ENCODE peak calls at places on chromosome 2, in five cellular contexts. One of them, this sample, is unnamed.

GRCh38 chr2:197908940-197909339 is 104.5 kb downstream of the PLCL1 start:
- DNase-seq in DND-41: no peak
- DNase-seq in CD8-positive, alpha-beta T cell: no peak
- DNase-seq in HepG2: no peak
- DNase-seq in suprapubic skin: no peak
- DNase-seq in this sample: no peak

GRCh38 chr2:66537001-66537400 is 102.1 kb downstream of the MEIS1 start:
- DNase-seq in CD8-positive, alpha-beta T cell: no peak
- DNase-seq in DND-41: no peak
- DNase-seq in HepG2: no peak
- DNase-seq in suprapubic skin: no peak
- DNase-seq in this sample: no peak

GRCh38 chr2:172806426-172807008 is 70.9 kb downstream of the RAPGEF4 start:
- DNase-seq in suprapubic skin: no peak
- DNase-seq in DND-41: peak; percentile 14
- DNase-seq in HepG2: peak; percentile 42
- DNase-seq in CD8-positive, alpha-beta T cell: no peak
- DNase-seq in this sample: peak; percentile 4

GRCh38 chr2:3042601-3043585 is 334.7 kb downstream of the EIPR1 start:
- DNase-seq in suprapubic skin: no peak
- DNase-seq in CD8-positive, alpha-beta T cell: no peak
- DNase-seq in DND-41: no peak
- DNase-seq in HepG2: no peak
- DNase-seq in this sample: no peak

GRCh38 chr2:235970204-235971040 is 197.8 kb downstream of the GBX2 start:
- DNase-seq in CD8-positive, alpha-beta T cell: no peak
- DNase-seq in suprapubic skin: no peak
- DNase-seq in HepG2: no peak
- DNase-seq in DND-41: no peak
- DNase-seq in this sample: no peak

GRCh38 chr2:110860620-110861019 is 128.2 kb downstream of the ACOXL start:
- DNase-seq in suprapubic skin: no peak
- DNase-seq in HepG2: no peak
- DNase-seq in CD8-positive, alpha-beta T cell: peak; percentile 36
- DNase-seq in DND-41: peak; percentile 81
- DNase-seq in this sample: no peak

GRCh38 chr2:68466778-68467076 is 367 bp downstream of the FBXO48 start:
- DNase-seq in HepG2: no peak
- DNase-seq in DND-41: no peak
- DNase-seq in CD8-positive, alpha-beta T cell: no peak
- DNase-seq in suprapubic skin: no peak
- DNase-seq in this sample: no peak

GRCh38 chr2:236254021-236254420 is 10.2 kb downstream of the ASB18 start:
- DNase-seq in DND-41: no peak
- DNase-seq in HepG2: no peak
- DNase-seq in suprapubic skin: no peak
- DNase-seq in CD8-positive, alpha-beta T cell: no peak
- DNase-seq in this sample: no peak

GRCh38 chr2:226127682-226128081 is 671.9 kb downstream of the IRS1 start:
- DNase-seq in CD8-positive, alpha-beta T cell: no peak
- DNase-seq in HepG2: no peak
- DNase-seq in suprapubic skin: no peak
- DNase-seq in DND-41: no peak
- DNase-seq in this sample: no peak

GRCh38 chr2:192500550-192501200 is 305.9 kb upstream of the TMEFF2 start:
- DNase-seq in HepG2: no peak
- DNase-seq in suprapubic skin: no peak
- DNase-seq in DND-41: no peak
- DNase-seq in CD8-positive, alpha-beta T cell: no peak
- DNase-seq in this sample: no peak

GRCh38 chr2:54308186-54308585 is 52.2 kb upstream of the TSPYL6 start:
- DNase-seq in suprapubic skin: no peak
- DNase-seq in DND-41: no peak
- DNase-seq in HepG2: no peak
- DNase-seq in CD8-positive, alpha-beta T cell: no peak
- DNase-seq in this sample: no peak

GRCh38 chr2:54308782-54309181 is 52.8 kb upstream of the TSPYL6 start:
- DNase-seq in suprapubic skin: no peak
- DNase-seq in DND-41: no peak
- DNase-seq in HepG2: peak; percentile 48
- DNase-seq in CD8-positive, alpha-beta T cell: no peak
- DNase-seq in this sample: no peak

GRCh38 chr2:54310961-54311360 is 54.9 kb upstream of the TSPYL6 start:
- DNase-seq in CD8-positive, alpha-beta T cell: no peak
- DNase-seq in HepG2: no peak
- DNase-seq in suprapubic skin: no peak
- DNase-seq in DND-41: no peak
- DNase-seq in this sample: no peak

GRCh38 chr2:54310314-54310713 is 54.3 kb upstream of the TSPYL6 start:
- DNase-seq in CD8-positive, alpha-beta T cell: no peak
- DNase-seq in HepG2: peak; percentile 87
- DNase-seq in suprapubic skin: no peak
- DNase-seq in DND-41: no peak
- DNase-seq in this sample: no peak

GRCh38 chr2:54313147-54313546 is 57.1 kb upstream of the TSPYL6 start:
- DNase-seq in suprapubic skin: no peak
- DNase-seq in HepG2: no peak
- DNase-seq in CD8-positive, alpha-beta T cell: no peak
- DNase-seq in DND-41: no peak
- DNase-seq in this sample: no peak
- H3K4me1 ChIP-seq in suprapubic skin: no peaks in the 10 kb centered on the region
- H3K4me1 ChIP-seq in HepG2: peaks cover 24% of the 10 kb centered on the region
- H3K4me1 ChIP-seq in CD8-positive, alpha-beta T cell: no peaks in the 10 kb centered on the region
- H3K4me1 ChIP-seq in DND-41: no peaks in the 10 kb centered on the region
- H3K4me1 ChIP-seq in this sample: no peaks in the 10 kb centered on the region

GRCh38 chr2:199875400-199875799 is 24.4 kb upstream of the FTCDNL1 start:
- DNase-seq in suprapubic skin: no peak
- DNase-seq in CD8-positive, alpha-beta T cell: no peak
- DNase-seq in DND-41: no peak
- DNase-seq in HepG2: no peak
- DNase-seq in this sample: no peak
- H3K9me3 ChIP-seq in suprapubic skin: no peaks in the 10 kb centered on the region
- H3K9me3 ChIP-seq in CD8-positive, alpha-beta T cell: no peaks in the 10 kb centered on the region
- H3K9me3 ChIP-seq in DND-41: peaks cover 9% of the 10 kb centered on the region
- H3K9me3 ChIP-seq in HepG2: peaks cover 19% of the 10 kb centered on the region
- H3K9me3 ChIP-seq in this sample: no peaks in the 10 kb centered on the region

GRCh38 chr2:10588911-10589310 is 100.9 kb downstream of the NOL10 start:
- DNase-seq in suprapubic skin: no peak
- DNase-seq in HepG2: no peak
- DNase-seq in CD8-positive, alpha-beta T cell: no peak
- DNase-seq in DND-41: no peak
- DNase-seq in this sample: no peak
- H3K4me1 ChIP-seq in suprapubic skin: no peaks in the 10 kb centered on the region
- H3K4me1 ChIP-seq in HepG2: peaks cover 20% of the 10 kb centered on the region
- H3K4me1 ChIP-seq in CD8-positive, alpha-beta T cell: no peaks in the 10 kb centered on the region
- H3K4me1 ChIP-seq in DND-41: no peaks in the 10 kb centered on the region
- H3K4me1 ChIP-seq in this sample: no peaks in the 10 kb centered on the region

DNA sequence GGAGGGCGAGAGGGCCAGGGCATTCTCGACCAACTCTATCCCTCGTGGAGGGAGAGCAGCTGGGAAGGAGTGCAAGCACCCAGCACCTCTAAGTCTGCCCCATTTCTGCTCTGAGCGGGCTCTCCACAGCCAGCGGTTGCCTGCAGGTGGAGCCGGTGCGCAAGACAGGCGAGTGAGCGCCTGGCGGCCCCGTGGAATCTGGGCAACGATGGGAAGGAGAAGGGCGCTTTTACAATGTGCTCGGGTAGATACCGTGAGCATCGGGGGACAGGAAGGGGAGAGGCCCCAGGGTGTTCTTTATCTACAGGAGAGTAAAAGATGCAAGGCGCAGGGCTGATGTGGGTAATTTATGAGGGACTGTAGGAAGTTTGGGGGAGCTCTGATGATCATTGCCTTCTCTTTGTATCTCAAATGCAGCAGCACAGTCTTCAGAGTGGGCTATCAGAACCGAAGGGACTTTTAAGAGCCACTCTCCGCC is 867 bp upstream of the TTL start:
- DNase-seq in CD8-positive, alpha-beta T cell: peak; percentile 84
- DNase-seq in suprapubic skin: peak; percentile 87
- DNase-seq in DND-41: peak; percentile 88
- DNase-seq in HepG2: peak; percentile 76
- DNase-seq in this sample: peak; percentile 81
- H3K9me3 ChIP-seq in CD8-positive, alpha-beta T cell: no peaks in the 10 kb centered on the region
- H3K9me3 ChIP-seq in suprapubic skin: no peaks in the 10 kb centered on the region
- H3K9me3 ChIP-seq in DND-41: no peaks in the 10 kb centered on the region
- H3K9me3 ChIP-seq in HepG2: no peaks in the 10 kb centered on the region
- H3K9me3 ChIP-seq in this sample: no peaks in the 10 kb centered on the region

GRCh38 chr2:241391892-241392665 is 36.0 kb downstream of the FARP2 start:
- DNase-seq in DND-41: no peak
- DNase-seq in CD8-positive, alpha-beta T cell: no peak
- DNase-seq in HepG2: peak; percentile 73
- DNase-seq in suprapubic skin: no peak
- DNase-seq in this sample: peak; percentile 15
- H3K4me1 ChIP-seq in DND-41: no peaks in the 10 kb centered on the region
- H3K4me1 ChIP-seq in CD8-positive, alpha-beta T cell: no peaks in the 10 kb centered on the region
- H3K4me1 ChIP-seq in HepG2: no peaks in the 10 kb centered on the region
- H3K4me1 ChIP-seq in suprapubic skin: peaks cover 23% of the 10 kb centered on the region
- H3K4me1 ChIP-seq in this sample: no peaks in the 10 kb centered on the region

DNA sequence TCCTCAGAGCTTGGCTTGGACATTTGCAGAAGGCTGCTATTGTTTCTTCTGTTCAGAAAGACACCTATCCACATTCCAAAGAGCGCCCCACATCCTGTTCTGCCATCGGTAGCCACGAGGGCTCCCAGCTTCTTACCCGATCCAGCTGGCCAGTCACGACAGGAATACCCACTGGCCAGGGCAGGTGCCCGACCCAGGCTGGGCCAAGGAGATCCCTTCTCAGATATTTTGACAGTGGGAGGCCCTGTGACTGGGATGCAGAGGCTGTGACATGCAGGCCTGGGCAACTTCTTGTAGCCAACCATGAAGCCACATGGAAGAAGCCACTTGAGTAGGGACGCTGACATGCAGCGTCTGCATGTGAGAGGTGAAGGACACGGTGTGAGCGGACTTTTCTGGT is 34.5 kb downstream of the KCNIP3 start:
- DNase-seq in CD8-positive, alpha-beta T cell: no peak
- DNase-seq in HepG2: no peak
- DNase-seq in DND-41: no peak
- DNase-seq in suprapubic skin: no peak
- DNase-seq in this sample: no peak
- H3K9me3 ChIP-seq in CD8-positive, alpha-beta T cell: no peaks in the 10 kb centered on the region
- H3K9me3 ChIP-seq in HepG2: no peaks in the 10 kb centered on the region
- H3K9me3 ChIP-seq in DND-41: no peaks in the 10 kb centered on the region
- H3K9me3 ChIP-seq in suprapubic skin: no peaks in the 10 kb centered on the region
- H3K9me3 ChIP-seq in this sample: no peaks in the 10 kb centered on the region

This sample was measured in CD4-positive, alpha-beta memory T cell.